ENCODE peak calls at places on chromosomes 2 and 18, in seven cellular contexts. T, X, M, J, F, O and B are unnamed samples.

GRCh38 chr2:119144806-119145205 is 13.7 kb downstream of the C1QL2 start:
- DNase-seq in T (no peak), X (no peak), M (no peak), J (no peak), F (no peak), O (no peak), B (no peak)

GRCh38 chr2:152568566-152568965 is 148.7 kb downstream of the PRPF40A start:
- DNase-seq in T (no peak), X (no peak), M (no peak), J (peak; percentile 64), F (no peak), O (no peak), B (no peak)

GRCh38 chr18:56028514-56028913 is 440.5 kb upstream of the TCF4 start:
- DNase-seq in T (no peak), X (no peak), M (peak; percentile 3), J (no peak), F (no peak), O (peak; percentile 63), B (no peak)

GRCh38 chr18:499351-500229 is 911 bp downstream of the COLEC12 start:
- DNase-seq in T (peak; percentile 46), X (no peak), M (peak; percentile 84), J (no peak), F (no peak), O (peak; percentile 80), B (no peak)

GRCh38 chr2:148006249-148007007 is 14.1 kb downstream of the ORC4 start:
- DNase-seq in T (no peak), X (no peak), M (no peak), J (no peak), F (no peak), O (no peak), B (no peak)

GRCh38 chr2:104476075-104476474 is 377.8 kb upstream of the POU3F3 start:
- DNase-seq in T (no peak), X (no peak), M (no peak), J (no peak), F (no peak), O (no peak), B (no peak)

GRCh38 chr2:179478771-179479170 is 214.1 kb upstream of the SESTD1 start:
- DNase-seq in T (no peak), X (no peak), M (no peak), J (no peak), F (no peak), O (no peak), B (no peak)

GRCh38 chr2:8543065-8543411 is 138.8 kb upstream of the ID2 start:
- DNase-seq in T (no peak), X (no peak), M (no peak), J (no peak), F (no peak), O (no peak), B (no peak)

GRCh38 chr2:141195087-141195486 is 935.7 kb downstream of the LRP1B start:
- DNase-seq in T (no peak), X (no peak), M (no peak), J (no peak), F (no peak), O (no peak), B (no peak)

GRCh38 chr2:48107326-48107925 is 201.1 kb upstream of the FBXO11 start:
- DNase-seq in T (no peak), X (peak; percentile 84), M (peak; percentile 91), J (no peak), F (no peak), O (peak; percentile 79), B (no peak)

GRCh38 chr2:57759822-57760300 is 286.7 kb upstream of the VRK2 start:
- DNase-seq in T (peak; percentile 91), X (no peak), M (peak; percentile 91), J (peak; percentile 86), F (peak; percentile 44), O (peak; percentile 84), B (peak; percentile 63)

GRCh38 chr2:100272848-100273329 is 49.4 kb downstream of the LONRF2 start:
- DNase-seq in T (peak; percentile 83), X (no peak), M (no peak), J (no peak), F (no peak), O (peak; percentile 41), B (no peak)

GRCh38 chr2:60503923-60504514 is 49.4 kb downstream of the BCL11A start:
- DNase-seq in T (no peak), X (peak; percentile 54), M (no peak), J (no peak), F (no peak), O (no peak), B (no peak)

GRCh38 chr2:16020389-16021008 is 80.1 kb downstream of the MYCN start:
- DNase-seq in T (no peak), X (no peak), M (no peak), J (peak; percentile 59), F (no peak), O (no peak), B (no peak)

GRCh38 chr2:239544846-239545465 is 144.1 kb upstream of the HDAC4 start:
- DNase-seq in T (no peak), X (no peak), M (no peak), J (no peak), F (peak; percentile 11), O (no peak), B (peak; percentile 61)

GRCh38 chr2:42138163-42139016 is 30.8 kb upstream of the EML4 start:
- DNase-seq in T (no peak), X (no peak), M (peak; percentile 94), J (peak; percentile 70), F (no peak), O (peak; percentile 96), B (no peak)

GRCh38 chr2:237483018-237483731 is 3.9 kb upstream of the MLPH start:
- DNase-seq in T (no peak), X (no peak), M (peak; percentile 49), J (no peak), F (no peak), O (peak; percentile 93), B (no peak)

GRCh38 chr2:74131901-74132300 is 15.8 kb downstream of the BOLA3 start:
- DNase-seq in T (no peak), X (no peak), M (no peak), J (no peak), F (no peak), O (no peak), B (no peak)

GRCh38 chr2:202344178-202344577 is 31.9 kb upstream of the BMPR2 start:
- DNase-seq in T (no peak), X (peak; percentile 11), M (no peak), J (peak; percentile 18), F (no peak), O (no peak), B (no peak)

GRCh38 chr18:76844742-76845477 is 22.6 kb downstream of the ZNF236 start:
- DNase-seq in T (no peak), X (no peak), M (peak; percentile 32), J (no peak), F (no peak), O (no peak), B (no peak)

GRCh38 chr18:47143899-47144485 is 6.3 kb downstream of the HDHD2 start:
- DNase-seq in T (no peak), X (no peak), M (no peak), J (no peak), F (no peak), O (no peak), B (no peak)

GRCh38 chr18:73787316-73787715 is 360.3 kb downstream of the FBXO15 start:
- DNase-seq in T (no peak), X (no peak), M (no peak), J (no peak), F (no peak), O (no peak), B (no peak)

GRCh38 chr18:3248062-3248669 is 565 bp downstream of the MYL12A start:
- DNase-seq in T (no peak), X (no peak), M (peak; percentile 83), J (no peak), F (no peak), O (peak; percentile 45), B (no peak)

GRCh38 chr2:172096661-172097547 is 5.8 kb downstream of the DLX2 start:
- DNase-seq in T (no peak), X (peak; percentile 80), M (peak; percentile 93), J (no peak), F (no peak), O (peak; percentile 57), B (no peak)

GRCh38 chr2:172094319-172095145 is 8.2 kb downstream of the DLX2 start:
- DNase-seq in T (peak; percentile 47), X (no peak), M (peak; percentile 71), J (no peak), F (no peak), O (no peak), B (peak; percentile 31)

GRCh38 chr18:33751613-33752221 is 173.7 kb downstream of the ASXL3 start:
- DNase-seq in T (no peak), X (no peak), M (peak; percentile 76), J (no peak), F (no peak), O (peak; percentile 58), B (no peak)

GRCh38 chr18:35662293-35663062 is 80.9 kb downstream of the GALNT1 start:
- DNase-seq in T (no peak), X (no peak), M (no peak), J (no peak), F (no peak), O (no peak), B (no peak)

GRCh38 chr2:36976065-36976464 is 9.7 kb upstream of the STRN start:
- DNase-seq in T (no peak), X (no peak), M (no peak), J (no peak), F (no peak), O (no peak), B (no peak)